ENCODE peak calls at places on chromosomes 13 and 19, in seven cellular contexts. W is activated T-helper 1 cell treated with anti-CD3 and anti-CD28 coated beads, Interleukin-2, amount 50 U/mL, for 16 hours; H is CD4-positive, alpha-beta T cell; C is HFF-Myc; A is lower leg skin; X is A172; P is smooth muscle cell of the brain vasculature. U is an unnamed sample.
A peak's percentile ranks its signal among the peaks of the same experiment; 100 is the strongest.

GRCh38 chr13:40340368-40341085 is 325.9 kb downstream of the FOXO1 start:
- DNase-seq in W (no peak), H (no peak), C (no peak), A (no peak), X (no peak), P (no peak), U (no peak)

GRCh38 chr13:76470991-76471390 is 415.2 kb downstream of the KCTD12 start:
- DNase-seq in W (no peak), H (no peak), C (no peak), A (no peak), X (no peak), P (no peak), U (no peak)

GRCh38 chr19:13615890-13616289 is 109.6 kb upstream of the CACNA1A start:
- DNase-seq in W (no peak), H (no peak), C (no peak), A (no peak), X (no peak), P (peak; percentile 43), U (no peak)

GRCh38 chr19:294341-294818 is 3.2 kb upstream of the PLPP2 start:
- DNase-seq in W (no peak), H (no peak), C (no peak), A (no peak), X (no peak), P (no peak), U (no peak)

GRCh38 chr13:36555151-36555986 is 118.5 kb upstream of the SERTM1 start:
- DNase-seq in W (no peak), H (no peak), C (no peak), A (no peak), X (no peak), P (no peak), U (no peak)

GRCh38 chr13:50154697-50155096 is 139.5 kb downstream of the KCNRG start:
- DNase-seq in W (no peak), H (no peak), C (no peak), A (no peak), X (no peak), P (no peak), U (no peak)

GRCh38 chr13:39317284-39317683 is 279.0 kb downstream of the NHLRC3 start:
- DNase-seq in W (no peak), H (no peak), C (no peak), A (peak; percentile 27), X (peak; percentile 3), P (peak; percentile 29), U (no peak)

GRCh38 chr19:42693760-42694350 is 46.4 kb downstream of the PSG3 start:
- DNase-seq in W (no peak), H (no peak), C (peak; percentile 11), A (no peak), X (peak; percentile 65), P (no peak), U (no peak)

GRCh38 chr19:52991484-52991883 is 22.2 kb upstream of the ERVV-1 start:
- DNase-seq in W (no peak), H (no peak), C (no peak), A (no peak), X (peak; percentile 96), P (no peak), U (no peak)

GRCh38 chr13:45333251-45333972 is 7.6 kb downstream of the TPT1 start:
- DNase-seq in W (no peak), H (no peak), C (no peak), A (no peak), X (no peak), P (no peak), U (no peak)

GRCh38 chr19:34835952-34836351 is 62.9 kb upstream of the ZNF599 start:
- DNase-seq in W (no peak), H (no peak), C (no peak), A (no peak), X (no peak), P (no peak), U (no peak)

GRCh38 chr13:49649963-49650312 is 21.6 kb downstream of the ARL11 start:
- DNase-seq in W (no peak), H (no peak), C (no peak), A (no peak), X (no peak), P (no peak), U (no peak)

GRCh38 chr19:12139885-12140544 is at the start of gene ZNF20:
- DNase-seq in W (peak; percentile 76), H (peak; percentile 82), C (peak; percentile 72), A (peak; percentile 97), X (peak; percentile 89), P (peak; percentile 85), U (peak; percentile 93)

GRCh38 chr19:7575426-7576040 is 20.1 kb upstream of the CAMSAP3 start:
- DNase-seq in W (no peak), H (no peak), C (no peak), A (no peak), X (peak; percentile 60), P (no peak), U (no peak)

GRCh38 chr19:9018163-9018875 is 8.1 kb upstream of the MUC16 start:
- DNase-seq in W (no peak), H (no peak), C (no peak), A (no peak), X (peak; percentile 84), P (no peak), U (no peak)

GRCh38 chr19:45913874-45914830 is at the start of gene NANOS2:
- DNase-seq in W (no peak), H (no peak), C (no peak), A (no peak), X (no peak), P (no peak), U (no peak)

GRCh38 chr13:50123515-50123861 is 108.2 kb downstream of the KCNRG start:
- DNase-seq in W (no peak), H (no peak), C (no peak), A (no peak), X (no peak), P (no peak), U (no peak)

GRCh38 chr13:29953542-29953941 is 103.1 kb upstream of the UBL3 start:
- DNase-seq in W (no peak), H (no peak), C (no peak), A (no peak), X (no peak), P (no peak), U (no peak)

GRCh38 chr19:17553256-17553655 is 2.2 kb upstream of the COLGALT1 start:
- DNase-seq in W (no peak), H (no peak), C (peak; percentile 89), A (peak; percentile 86), X (peak; percentile 76), P (peak; percentile 62), U (peak; percentile 79)

GRCh38 chr19:16778796-16779411 is 50.3 kb upstream of the SIN3B start:
- DNase-seq in W (no peak), H (peak; percentile 12), C (peak; percentile 30), A (peak; percentile 29), X (peak; percentile 79), P (peak; percentile 12), U (peak; percentile 31)

GRCh38 chr13:40341086-40341471 is 325.4 kb downstream of the FOXO1 start:
- DNase-seq in W (no peak), H (no peak), C (no peak), A (no peak), X (no peak), P (no peak), U (no peak)

U was measured in NCI-H1105 treated with DMSO at 0.1 percent for 48 hours.